ENCODE peak calls at places on chromosomes 5 and 9, in eight cellular contexts. M is BJ, V is HCT116, Z is fibroblast of lung, Y is DND-41, R is brain microvascular endothelial cell, C is MM.1S, D is astrocyte of the spinal cord. I is an unnamed sample.

GRCh38 chr9:25724424-25724823 is 46.2 kb upstream of the TUSC1 start:
- DNase-seq in M (no peak), V (no peak), Z (peak), Y (no peak), R (peak), C (no peak), D (peak), I (no peak)

GRCh38 chr5:23412515-23412914 is 94.9 kb upstream of the PRDM9 start:
- DNase-seq in M (no peak), V (no peak), Z (no peak), Y (no peak), R (no peak), C (no peak), D (no peak), I (no peak)

GRCh38 chr9:111287127-111287526 is 42.9 kb downstream of the OR2K2 start:
- DNase-seq in M (peak), V (peak), Z (peak), Y (no peak), R (peak), C (no peak), D (peak), I (no peak)

GRCh38 chr5:115575167-115576070 is 26.9 kb downstream of the TICAM2 start:
- DNase-seq in M (no peak), V (no peak), Z (peak), Y (no peak), R (peak), C (no peak), D (peak), I (peak)

GRCh38 chr5:176153741-176154140 is 84.5 kb upstream of the SIMC1 start:
- DNase-seq in M (no peak), V (no peak), Z (no peak), Y (no peak), R (peak), C (no peak), D (peak), I (no peak)

GRCh38 chr5:81819556-81820314 is 68.8 kb upstream of the SSBP2 start:
- DNase-seq in M (no peak), V (no peak), Z (peak), Y (no peak), R (peak), C (no peak), D (peak), I (no peak)

GRCh38 chr5:149611327-149611726 is 30.0 kb downstream of the ARHGEF37 start:
- DNase-seq in M (peak), V (no peak), Z (peak), Y (no peak), R (peak), C (no peak), D (peak), I (no peak)

GRCh38 chr9:113668057-113668456 is 204.5 kb downstream of the RGS3 start:
- DNase-seq in M (peak), V (no peak), Z (no peak), Y (no peak), R (no peak), C (no peak), D (no peak), I (no peak)

GRCh38 chr5:10528056-10528816 is 35.6 kb upstream of the ANKRD33B start:
- DNase-seq in M (peak), V (no peak), Z (peak), Y (peak), R (no peak), C (no peak), D (peak), I (no peak)

GRCh38 chr9:113808391-113809191 is 67.5 kb upstream of the ZNF618 start:
- DNase-seq in M (peak), V (peak), Z (peak), Y (no peak), R (peak), C (no peak), D (peak), I (peak)

GRCh38 chr9:94918038-94918753 is 191.7 kb downstream of the AOPEP start:
- DNase-seq in M (no peak), V (no peak), Z (no peak), Y (no peak), R (no peak), C (no peak), D (no peak), I (peak)

GRCh38 chr5:34835664-34836063 is 3.3 kb upstream of the TTC23L start:
- DNase-seq in M (no peak), V (no peak), Z (no peak), Y (no peak), R (no peak), C (no peak), D (no peak), I (no peak)

GRCh38 chr9:29220852-29221251 is 1647.6 kb upstream of the C9orf72 start:
- DNase-seq in M (no peak), V (no peak), Z (no peak), Y (no peak), R (no peak), C (no peak), D (no peak), I (no peak)

GRCh38 chr9:87266697-87267096 is 231.0 kb upstream of the DAPK1 start:
- DNase-seq in M (no peak), V (no peak), Z (no peak), Y (no peak), R (no peak), C (no peak), D (no peak), I (no peak)

GRCh38 chr9:92547356-92547755 is 11.6 kb upstream of the ECM2 start:
- DNase-seq in M (no peak), V (no peak), Z (no peak), Y (no peak), R (no peak), C (no peak), D (no peak), I (no peak)

GRCh38 chr5:55427157-55427556 is 107.6 kb downstream of the PLPP1 start:
- DNase-seq in M (no peak), V (no peak), Z (peak), Y (no peak), R (peak), C (no peak), D (peak), I (no peak)

GRCh38 chr5:56093970-56094369 is 99.2 kb upstream of the IL6ST start:
- DNase-seq in M (no peak), V (no peak), Z (no peak), Y (no peak), R (no peak), C (no peak), D (no peak), I (no peak)

GRCh38 chr5:157290156-157290980 is 24.4 kb downstream of the CYFIP2 start:
- DNase-seq in M (no peak), V (no peak), Z (no peak), Y (no peak), R (peak), C (no peak), D (peak), I (no peak)

GRCh38 chr5:157290981-157291711 is 25.2 kb downstream of the CYFIP2 start:
- DNase-seq in M (no peak), V (no peak), Z (no peak), Y (no peak), R (peak), C (no peak), D (no peak), I (peak)

GRCh38 chr5:157292599-157292998 is 26.7 kb downstream of the CYFIP2 start:
- DNase-seq in M (no peak), V (no peak), Z (no peak), Y (no peak), R (no peak), C (no peak), D (no peak), I (no peak)

GRCh38 chr5:157295247-157295646 is 29.3 kb downstream of the CYFIP2 start:
- DNase-seq in M (no peak), V (no peak), Z (no peak), Y (no peak), R (no peak), C (peak), D (no peak), I (no peak)

DNA sequence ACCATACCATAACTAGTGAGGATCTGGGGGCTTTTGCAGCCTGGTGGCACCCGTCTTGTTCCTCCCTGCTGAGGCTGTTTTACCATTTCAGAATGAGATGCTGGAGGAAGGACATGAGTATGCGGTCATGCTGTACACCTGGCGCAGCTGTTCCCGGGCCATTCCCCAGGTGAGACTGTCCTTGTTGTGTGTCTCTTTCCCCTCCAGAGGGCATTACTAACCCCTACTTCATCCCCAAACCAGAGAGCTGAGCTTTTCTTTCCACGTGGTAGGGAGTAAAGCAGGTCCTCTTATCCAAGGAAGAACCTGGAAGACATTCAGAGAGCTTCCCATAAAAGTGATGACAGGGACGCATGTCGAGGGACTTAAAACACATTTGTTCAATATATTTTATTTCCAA is 28.8 kb downstream of the CYFIP2 start:
- DNase-seq in M (no peak), V (no peak), Z (no peak), Y (no peak), R (no peak), C (no peak), D (no peak), I (no peak)
- TF ChIP-seq CTCF in M (no peak), V (peak), Z (no peak), Y (no peak), R (peak), C (peak), D (no peak), I (no peak)

GRCh38 chr9:36290996-36291395 is 32.7 kb upstream of the GNE start:
- DNase-seq in M (no peak), V (no peak), Z (no peak), Y (no peak), R (no peak), C (no peak), D (no peak), I (no peak)

GRCh38 chr9:36293171-36293570 is 34.9 kb upstream of the GNE start:
- DNase-seq in M (no peak), V (no peak), Z (no peak), Y (no peak), R (no peak), C (no peak), D (no peak), I (no peak)

GRCh38 chr9:36289836-36290435 is 31.7 kb upstream of the GNE start:
- DNase-seq in M (no peak), V (no peak), Z (no peak), Y (no peak), R (no peak), C (no peak), D (no peak), I (no peak)

GRCh38 chr9:36293918-36294317 is 35.7 kb upstream of the GNE start:
- DNase-seq in M (no peak), V (no peak), Z (no peak), Y (no peak), R (no peak), C (no peak), D (no peak), I (no peak)

DNA sequence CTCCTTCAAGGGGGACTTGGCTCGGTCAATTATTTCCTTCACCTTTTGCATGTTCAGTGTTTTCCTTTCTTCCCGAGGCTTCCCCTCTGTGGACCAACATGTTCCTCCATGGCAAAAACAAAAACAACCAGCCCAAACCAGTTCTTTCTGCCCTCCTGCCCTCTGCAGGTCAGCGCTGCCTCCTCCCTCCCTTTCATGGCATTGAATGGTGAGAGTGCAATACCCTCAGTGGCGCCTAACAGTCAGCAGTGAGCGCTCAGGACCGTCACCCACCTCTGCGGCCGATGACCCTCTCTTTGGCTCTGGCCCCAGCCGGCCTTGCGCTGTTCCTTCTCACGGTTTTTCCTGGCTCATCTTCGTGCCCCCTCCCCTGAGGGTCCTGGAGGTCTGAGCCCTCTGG is 34.4 kb upstream of the GNE start:
- DNase-seq in M (no peak), V (no peak), Z (no peak), Y (no peak), R (no peak), C (no peak), D (no peak), I (no peak)
- TF ChIP-seq CTCF in M (no peak), V (no peak), Z (no peak), Y (no peak), R (no peak), C (no peak), D (no peak), I (no peak)

DNA sequence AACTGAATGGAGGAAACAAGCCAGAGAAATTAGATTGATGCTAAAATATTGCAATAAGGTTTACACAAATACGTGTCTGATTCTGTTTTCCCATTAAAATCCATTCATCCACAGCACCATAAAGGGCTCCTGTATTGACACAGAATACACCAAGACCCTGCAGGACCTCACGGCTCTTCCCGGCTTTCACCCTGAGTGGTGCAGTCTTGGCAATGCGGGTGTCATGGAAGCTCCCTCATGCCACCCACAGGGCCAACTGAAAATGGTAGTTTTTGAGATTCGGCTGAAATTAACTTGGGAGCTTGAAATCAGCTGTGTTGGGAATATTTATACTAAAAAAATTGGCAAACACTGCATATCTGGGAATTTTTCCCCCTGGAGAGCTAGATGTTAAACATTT is 17.3 kb upstream of the EXOC3 start:
- DNase-seq in M (no peak), V (no peak), Z (peak), Y (no peak), R (no peak), C (no peak), D (no peak), I (no peak)
- TF ChIP-seq CTCF in M (no peak), V (peak), Z (peak), Y (peak), R (peak), C (no peak), D (no peak), I (no peak)

DNA sequence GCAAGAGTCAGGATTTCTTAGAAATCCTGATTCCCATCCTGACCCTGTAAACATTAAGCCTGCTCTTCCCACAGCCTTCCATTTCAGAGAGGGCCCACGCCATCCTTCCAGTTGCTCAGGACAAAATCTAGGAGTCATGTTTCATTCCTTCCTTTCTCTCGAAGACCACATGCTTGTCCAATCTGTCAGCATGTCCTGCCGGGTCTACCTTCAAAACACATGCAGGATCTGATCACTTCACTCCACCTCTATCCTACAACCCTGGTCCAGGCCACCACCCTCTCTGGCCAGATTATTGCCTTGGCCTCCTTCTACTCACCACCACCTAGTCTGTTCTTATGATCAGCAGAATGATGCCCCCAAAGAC is 79.8 kb downstream of the C5orf15 start:
- DNase-seq in M (no peak), V (no peak), Z (no peak), Y (no peak), R (no peak), C (no peak), D (no peak), I (no peak)
- TF ChIP-seq CTCF in M (no peak), V (no peak), Z (no peak), Y (no peak), R (no peak), C (no peak), D (no peak), I (no peak)

I was measured in GM10248.